ENCODE peak calls at places on chromosomes 7 and 10, in eight cellular contexts. M is GM13976, G is fibroblast of mammary gland, P is upper lobe of right lung, W is BJ, H is type B pancreatic cell, C is AG09319, D is SK-N-SH. O is an unnamed sample.

GRCh38 chr7:1466524-1467271 is 7.4 kb upstream of the MICALL2 start:
- DNase-seq in M (no peak), G (peak), P (peak), W (peak), H (no peak), C (peak), D (peak), O (no peak)

GRCh38 chr10:61050120-61050745 is 106.2 kb upstream of the RHOBTB1 start:
- DNase-seq in M (no peak), G (no peak), P (no peak), W (no peak), H (no peak), C (no peak), D (no peak), O (no peak)

GRCh38 chr7:66283003-66283920 is 78.1 kb downstream of the TPST1 start:
- DNase-seq in M (no peak), G (peak), P (no peak), W (no peak), H (no peak), C (no peak), D (no peak), O (no peak)

GRCh38 chr10:29830526-29831512 is 196.0 kb upstream of the SVIL start:
- DNase-seq in M (no peak), G (no peak), P (no peak), W (peak), H (no peak), C (no peak), D (no peak), O (no peak)

GRCh38 chr7:51230723-51231122 is 85.9 kb downstream of the COBL start:
- DNase-seq in M (no peak), G (no peak), P (no peak), W (no peak), H (no peak), C (no peak), D (no peak), O (no peak)

GRCh38 chr10:80443531-80443974 is 10.6 kb upstream of the TSPAN14 start:
- DNase-seq in M (peak), G (no peak), P (no peak), W (no peak), H (no peak), C (no peak), D (peak), O (no peak)

GRCh38 chr10:110568055-110568735 is 700 bp downstream of the SMC3 start:
- DNase-seq in M (no peak), G (no peak), P (no peak), W (no peak), H (peak), C (no peak), D (no peak), O (no peak)

GRCh38 chr10:30431435-30431911 is 2.5 kb upstream of the MAP3K8 start:
- DNase-seq in M (no peak), G (peak), P (no peak), W (no peak), H (no peak), C (no peak), D (no peak), O (no peak)

DNA sequence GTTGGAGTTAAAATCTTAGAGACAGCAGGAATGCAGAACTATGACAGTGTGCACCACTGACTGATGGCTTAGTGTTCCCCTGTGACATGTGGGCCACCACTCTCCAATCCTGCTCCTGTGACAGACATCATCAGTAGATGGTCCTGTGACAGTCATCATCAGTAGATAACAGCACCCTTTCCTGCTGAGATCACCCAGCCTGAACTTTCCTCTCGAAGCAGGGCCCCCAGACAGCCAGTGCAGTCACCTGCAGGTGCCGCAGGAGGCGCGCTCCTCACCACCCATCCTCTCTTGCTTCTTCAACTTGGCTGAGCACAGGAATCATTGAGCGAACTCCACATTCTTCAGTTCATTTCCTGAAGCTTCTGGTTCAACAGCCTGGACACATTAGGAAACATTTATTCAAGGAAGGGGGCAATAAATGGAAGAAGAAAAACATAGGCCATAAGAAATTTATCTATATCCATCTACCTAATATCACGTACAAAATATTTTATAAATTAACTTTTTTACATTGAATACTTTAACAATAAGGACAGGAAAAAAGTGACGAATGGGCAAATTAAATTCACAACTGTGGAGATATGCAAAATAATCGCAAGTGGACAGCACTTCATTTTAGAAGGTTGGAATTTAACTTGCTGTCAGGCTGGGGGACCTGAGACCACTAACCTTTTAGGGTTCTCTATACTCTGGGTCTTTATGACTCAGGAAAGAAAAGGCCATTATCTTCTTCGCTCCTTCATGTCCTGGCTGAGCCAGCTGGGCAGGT is 32.0 kb upstream of the MKI67 start:
- DNase-seq in M (no peak), G (no peak), P (no peak), W (no peak), H (no peak), C (no peak), D (no peak), O (no peak)
- TF ChIP-seq CTCF in M (no peak), G (no peak), P (no peak), W (no peak), H (no peak), C (no peak), D (no peak), O (no peak)

DNA sequence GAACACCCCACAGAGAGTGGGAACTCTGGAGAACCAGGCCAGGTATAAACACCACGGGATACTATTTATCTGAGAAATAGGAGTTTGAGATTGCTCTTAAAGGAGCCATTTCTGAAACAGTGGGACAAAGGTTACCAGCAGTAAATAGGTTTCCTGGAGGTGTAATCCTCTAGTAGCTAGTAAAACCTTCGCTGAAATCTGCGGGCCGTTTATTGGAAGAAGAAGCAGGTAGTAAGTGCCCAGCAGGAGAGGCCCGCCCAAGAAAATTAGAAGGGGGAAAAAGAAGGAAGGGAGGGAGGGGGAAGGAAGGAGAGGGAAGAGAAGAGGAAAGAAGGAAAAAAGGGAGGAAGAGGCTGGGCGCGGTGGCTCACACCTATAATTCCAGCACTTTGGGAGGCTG is 51.7 kb downstream of the CHST3 start:
- DNase-seq in M (no peak), G (no peak), P (no peak), W (no peak), H (no peak), C (no peak), D (no peak), O (no peak)
- TF ChIP-seq CTCF in M (no peak), G (no peak), P (no peak), W (no peak), H (no peak), C (no peak), D (no peak), O (no peak)

GRCh38 chr10:92848441-92849233 is at the start of gene EXOC6:
- DNase-seq in M (peak), G (peak), P (peak), W (no peak), H (peak), C (peak), D (peak), O (no peak)
- TF ChIP-seq CTCF in M (no peak), G (no peak), P (no peak), W (no peak), H (no peak), C (peak), D (peak), O (peak)

GRCh38 chr10:74826142-74827044 is at the start of gene KAT6B:
- DNase-seq in M (peak), G (peak), P (peak), W (peak), H (peak), C (peak), D (peak), O (peak)
- TF ChIP-seq CTCF in M (peak), G (no peak), P (peak), W (peak), H (peak), C (no peak), D (peak), O (peak)

GRCh38 chr10:69949770-69950169 is 102.9 kb upstream of the MACROH2A2 start:
- DNase-seq in M (no peak), G (no peak), P (no peak), W (no peak), H (no peak), C (no peak), D (no peak), O (no peak)

GRCh38 chr10:69943292-69943820 is 109.3 kb upstream of the MACROH2A2 start:
- DNase-seq in M (no peak), G (no peak), P (no peak), W (no peak), H (no peak), C (no peak), D (no peak), O (no peak)

GRCh38 chr10:69941730-69942129 is 110.9 kb upstream of the MACROH2A2 start:
- DNase-seq in M (no peak), G (no peak), P (no peak), W (no peak), H (no peak), C (no peak), D (no peak), O (no peak)

GRCh38 chr10:69948261-69948660 is 104.4 kb upstream of the MACROH2A2 start:
- DNase-seq in M (no peak), G (no peak), P (no peak), W (no peak), H (no peak), C (no peak), D (no peak), O (no peak)

DNA sequence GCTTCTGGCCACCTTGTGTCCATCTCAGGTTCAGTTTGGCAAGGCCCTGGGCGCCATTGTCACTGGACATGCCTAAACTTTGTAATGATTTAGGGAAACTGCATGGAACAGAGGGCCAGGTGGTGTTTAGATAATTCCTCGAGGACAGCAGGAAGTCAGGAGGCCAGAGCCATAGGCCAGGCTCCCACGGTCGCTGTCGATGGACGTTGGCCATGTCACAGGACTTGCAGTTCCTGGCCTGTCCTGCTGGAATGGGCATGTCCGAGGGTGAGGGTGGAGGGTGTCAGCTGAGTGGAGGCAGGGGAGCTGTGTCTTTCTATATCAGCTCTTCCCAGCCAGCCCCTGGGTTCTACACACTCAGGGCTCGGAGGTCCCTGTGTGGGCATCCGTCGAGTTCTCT is 107.9 kb upstream of the MACROH2A2 start:
- DNase-seq in M (no peak), G (no peak), P (no peak), W (no peak), H (no peak), C (no peak), D (peak), O (no peak)
- TF ChIP-seq CTCF in M (no peak), G (no peak), P (no peak), W (no peak), H (no peak), C (no peak), D (no peak), O (no peak)

GRCh38 chr10:91300011-91300575 is 79.6 kb downstream of the PCGF5 start:
- DNase-seq in M (no peak), G (no peak), P (no peak), W (no peak), H (no peak), C (no peak), D (no peak), O (no peak)

GRCh38 chr10:91294134-91294906 is 73.9 kb downstream of the PCGF5 start:
- DNase-seq in M (no peak), G (no peak), P (no peak), W (no peak), H (no peak), C (no peak), D (no peak), O (no peak)

GRCh38 chr10:91296471-91296870 is 76.0 kb downstream of the PCGF5 start:
- DNase-seq in M (peak), G (peak), P (no peak), W (no peak), H (no peak), C (no peak), D (peak), O (no peak)

GRCh38 chr10:91295346-91295745 is 74.9 kb downstream of the PCGF5 start:
- DNase-seq in M (no peak), G (no peak), P (no peak), W (no peak), H (no peak), C (no peak), D (no peak), O (no peak)

DNA sequence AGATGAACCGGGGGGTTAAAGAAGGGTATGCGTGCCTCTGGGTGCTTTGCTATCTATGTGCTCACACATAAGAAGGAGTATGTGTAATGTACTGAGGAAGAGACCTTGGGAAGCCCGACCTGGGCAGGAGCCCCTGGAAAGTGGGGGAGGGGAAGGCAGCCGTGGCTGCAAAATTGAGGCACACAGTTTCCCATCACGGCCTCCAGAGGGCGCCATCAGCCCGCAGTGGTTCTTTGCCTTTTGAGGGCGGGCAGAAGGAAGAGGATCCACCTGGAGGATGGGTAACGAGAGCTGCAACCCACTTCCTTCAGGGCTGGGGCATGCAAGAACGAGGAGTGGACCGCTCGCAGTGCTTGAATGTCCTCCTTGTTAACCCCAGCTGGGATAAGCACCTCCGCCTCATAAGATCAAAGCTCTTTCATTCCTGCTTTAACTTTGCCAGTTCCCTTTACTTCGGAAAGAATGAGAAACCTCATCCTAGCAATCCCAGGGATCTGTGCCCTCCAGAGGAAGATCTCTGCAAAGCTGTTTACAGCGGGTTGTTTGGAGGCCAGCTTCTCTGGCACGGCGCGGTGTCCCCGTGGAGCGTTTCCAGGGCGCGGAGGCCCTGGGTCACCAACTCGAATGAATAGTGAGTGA is 77.9 kb downstream of the PCGF5 start:
- DNase-seq in M (peak), G (peak), P (peak), W (no peak), H (peak), C (no peak), D (peak), O (no peak)
- TF ChIP-seq CTCF in M (peak), G (peak), P (peak), W (peak), H (peak), C (peak), D (peak), O (peak)

GRCh38 chr7:151342811-151343210 is 1.2 kb downstream of the NUB1 start:
- DNase-seq in M (no peak), G (no peak), P (no peak), W (no peak), H (no peak), C (no peak), D (peak), O (no peak)
- TF ChIP-seq CTCF in M (no peak), G (peak), P (no peak), W (no peak), H (no peak), C (no peak), D (peak), O (no peak)

DNA sequence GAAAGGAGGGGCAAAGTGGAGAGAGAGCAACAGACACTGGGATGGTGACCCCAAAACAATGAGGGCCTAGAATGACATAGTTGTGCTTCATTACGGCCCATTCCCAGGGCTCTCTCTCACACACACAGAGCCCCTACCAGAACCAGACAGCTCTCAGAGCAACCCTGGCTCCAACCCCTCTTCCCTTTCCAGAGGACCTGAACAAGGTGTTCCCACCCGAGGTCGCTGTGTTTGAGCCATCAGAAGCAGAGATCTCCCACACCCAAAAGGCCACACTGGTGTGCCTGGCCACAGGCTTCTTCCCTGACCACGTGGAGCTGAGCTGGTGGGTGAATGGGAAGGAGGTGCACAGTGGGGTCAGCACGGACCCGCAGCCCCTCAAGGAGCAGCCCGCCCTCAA is 20.7 kb downstream of the PRSS2 start:
- DNase-seq in M (no peak), G (no peak), P (no peak), W (no peak), H (no peak), C (no peak), D (no peak), O (no peak)
- TF ChIP-seq CTCF in M (no peak), G (no peak), P (no peak), W (no peak), H (no peak), C (no peak), D (no peak), O (no peak)

DNA sequence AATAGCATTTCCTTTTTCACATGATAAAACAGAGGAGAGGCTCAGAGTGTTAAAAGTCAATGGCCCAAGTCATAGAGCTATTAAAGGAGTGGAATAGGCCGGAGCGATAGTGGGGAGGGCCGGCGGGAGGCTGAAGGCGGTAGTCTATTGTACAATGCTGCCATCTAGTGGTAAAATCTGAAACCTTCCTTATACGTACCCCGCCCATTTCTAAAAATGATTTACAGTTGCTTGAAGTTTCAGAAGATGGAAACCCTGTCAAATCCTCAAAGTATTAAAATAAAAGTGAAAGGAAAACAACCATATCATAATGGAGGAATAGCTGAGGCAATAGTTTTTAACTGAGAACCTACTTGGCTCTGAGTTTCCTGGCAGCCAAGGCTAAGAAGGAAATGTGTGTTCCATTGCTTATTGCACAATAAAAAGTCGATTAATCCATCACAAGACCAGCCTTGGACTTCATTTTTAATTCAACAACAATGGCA is 209.1 kb downstream of the CCSER2 start:
- DNase-seq in M (peak), G (peak), P (no peak), W (no peak), H (no peak), C (peak), D (peak), O (no peak)
- TF ChIP-seq CTCF in M (peak), G (peak), P (peak), W (peak), H (peak), C (peak), D (peak), O (peak)

O was measured in chondrocyte.